ENCODE peak calls at places on chromosomes 11 and 22, in eight cellular contexts. T is CD8-positive, alpha-beta T cell; G is pancreas; N is brain microvascular endothelial cell; R is AG09309; K is AG04450; U is ovary; X is cardiac fibroblast. Y is an unnamed sample.

GRCh38 chr11:44609028-44609782 is 43.7 kb downstream of the CD82 start:
- DNase-seq in T (peak), G (no peak), N (no peak), R (no peak), K (no peak), U (no peak), X (no peak), Y (no peak)

GRCh38 chr11:28123151-28123571 is 15.0 kb downstream of the METTL15 start:
- DNase-seq in T (no peak), G (no peak), N (no peak), R (peak), K (no peak), U (no peak), X (peak), Y (no peak)

GRCh38 chr11:44625759-44626523 is 60.5 kb downstream of the CD82 start:
- DNase-seq in T (no peak), G (no peak), N (no peak), R (no peak), K (no peak), U (peak), X (no peak), Y (no peak)

GRCh38 chr22:30079952-30080533 is at the start of gene HORMAD2:
- DNase-seq in T (no peak), G (no peak), N (peak), R (no peak), K (no peak), U (no peak), X (peak), Y (no peak)

GRCh38 chr11:65599955-65600246 is 4.3 kb upstream of the KCNK7 start:
- DNase-seq in T (no peak), G (no peak), N (no peak), R (no peak), K (no peak), U (no peak), X (no peak), Y (no peak)

GRCh38 chr11:61273151-61274078 is 21.7 kb downstream of the VWCE start:
- DNase-seq in T (no peak), G (no peak), N (no peak), R (no peak), K (no peak), U (no peak), X (no peak), Y (no peak)

GRCh38 chr11:64856382-64857227 is 12.2 kb upstream of the CDC42BPG start:
- DNase-seq in T (no peak), G (no peak), N (peak), R (no peak), K (no peak), U (no peak), X (peak), Y (no peak)

GRCh38 chr22:28977481-28977971 is 84.1 kb downstream of the C22orf31 start:
- DNase-seq in T (no peak), G (no peak), N (peak), R (no peak), K (no peak), U (no peak), X (peak), Y (no peak)

GRCh38 chr22:49349181-49349835 is 478.4 kb downstream of the BRD1 start:
- DNase-seq in T (no peak), G (no peak), N (no peak), R (no peak), K (no peak), U (no peak), X (no peak), Y (no peak)

GRCh38 chr22:32567544-32567943 is 92.9 kb downstream of the FBXO7 start:
- DNase-seq in T (no peak), G (no peak), N (no peak), R (no peak), K (no peak), U (no peak), X (no peak), Y (no peak)

GRCh38 chr11:60900673-60901404 is 5.5 kb downstream of the PRPF19 start:
- DNase-seq in T (no peak), G (no peak), N (no peak), R (no peak), K (no peak), U (no peak), X (no peak), Y (no peak)

GRCh38 chr11:76415073-76415472 is 29.7 kb upstream of the EMSY start:
- DNase-seq in T (no peak), G (no peak), N (no peak), R (no peak), K (no peak), U (no peak), X (no peak), Y (no peak)

GRCh38 chr22:44424867-44425351 is 73.1 kb downstream of the RTL6 start:
- DNase-seq in T (no peak), G (no peak), N (no peak), R (no peak), K (no peak), U (no peak), X (no peak), Y (no peak)

GRCh38 chr11:112223125-112223524 is 3.1 kb upstream of the PTS start:
- DNase-seq in T (no peak), G (no peak), N (no peak), R (no peak), K (no peak), U (no peak), X (peak), Y (no peak)

GRCh38 chr22:43491737-43492136 is 79.9 kb downstream of the MPPED1 start:
- DNase-seq in T (no peak), G (no peak), N (no peak), R (no peak), K (no peak), U (no peak), X (no peak), Y (no peak)

GRCh38 chr22:20938272-20938671 is 21.1 kb downstream of the CRKL start:
- DNase-seq in T (no peak), G (no peak), N (no peak), R (no peak), K (no peak), U (no peak), X (no peak), Y (no peak)

GRCh38 chr22:44972363-44973083 is 37.3 kb downstream of the PHF21B start:
- DNase-seq in T (no peak), G (no peak), N (no peak), R (no peak), K (no peak), U (no peak), X (no peak), Y (no peak)

GRCh38 chr11:65651589-65652510 is 10.9 kb downstream of the RELA start:
- DNase-seq in T (no peak), G (peak), N (no peak), R (no peak), K (no peak), U (peak), X (peak), Y (no peak)

GRCh38 chr11:118233377-118233776 is 8.6 kb upstream of the JAML start:
- DNase-seq in T (no peak), G (no peak), N (no peak), R (no peak), K (no peak), U (no peak), X (no peak), Y (no peak)

GRCh38 chr11:93000511-93001476 is 31.3 kb downstream of the MTNR1B start:
- DNase-seq in T (no peak), G (no peak), N (peak), R (peak), K (peak), U (no peak), X (peak), Y (peak)

GRCh38 chr11:67375320-67376021 is 2.1 kb upstream of the CLCF1 start:
- DNase-seq in T (no peak), G (no peak), N (no peak), R (no peak), K (no peak), U (no peak), X (no peak), Y (no peak)

GRCh38 chr11:129163714-129164164 is 28.4 kb downstream of the ARHGAP32 start:
- DNase-seq in T (no peak), G (no peak), N (no peak), R (no peak), K (no peak), U (no peak), X (no peak), Y (no peak)

GRCh38 chr22:48902001-48902869 is 925.4 kb downstream of the BRD1 start:
- DNase-seq in T (no peak), G (no peak), N (no peak), R (no peak), K (no peak), U (no peak), X (no peak), Y (no peak)

GRCh38 chr11:97729546-97730272 is 1291.0 kb upstream of the CNTN5 start:
- DNase-seq in T (no peak), G (no peak), N (no peak), R (no peak), K (no peak), U (no peak), X (peak), Y (no peak)

GRCh38 chr11:118312328-118312727 is 7.8 kb downstream of the CD3E start:
- DNase-seq in T (no peak), G (no peak), N (no peak), R (no peak), K (no peak), U (no peak), X (no peak), Y (no peak)

GRCh38 chr22:17941501-17942406 is 82.6 kb downstream of the MICAL3 start:
- DNase-seq in T (no peak), G (no peak), N (no peak), R (no peak), K (no peak), U (no peak), X (no peak), Y (no peak)

GRCh38 chr11:65506770-65507485 is 8.1 kb downstream of the MALAT1 start:
- DNase-seq in T (no peak), G (no peak), N (peak), R (peak), K (peak), U (peak), X (peak), Y (peak)

GRCh38 chr11:5476184-5476819 is 12.2 kb upstream of the OR52D1 start:
- DNase-seq in T (peak), G (peak), N (peak), R (peak), K (peak), U (no peak), X (peak), Y (peak)

GRCh38 chr11:68455485-68455884 is 5.1 kb upstream of the PPP6R3 start:
- DNase-seq in T (no peak), G (no peak), N (no peak), R (no peak), K (no peak), U (no peak), X (no peak), Y (no peak)

GRCh38 chr11:6096417-6096816 is 11.1 kb upstream of the OR56B4 start:
- DNase-seq in T (no peak), G (no peak), N (no peak), R (no peak), K (no peak), U (no peak), X (peak), Y (no peak)

GRCh38 chr11:88174627-88175003 is 628 bp downstream of the RAB38 start:
- DNase-seq in T (no peak), G (peak), N (peak), R (peak), K (peak), U (peak), X (peak), Y (peak)

GRCh38 chr22:45448431-45448830 is 34.9 kb downstream of the RIBC2 start:
- DNase-seq in T (no peak), G (no peak), N (no peak), R (no peak), K (no peak), U (peak), X (no peak), Y (no peak)

GRCh38 chr22:41943661-41944209 is 3.2 kb downstream of the CENPM start:
- DNase-seq in T (no peak), G (no peak), N (peak), R (no peak), K (no peak), U (no peak), X (peak), Y (no peak)

DNA sequence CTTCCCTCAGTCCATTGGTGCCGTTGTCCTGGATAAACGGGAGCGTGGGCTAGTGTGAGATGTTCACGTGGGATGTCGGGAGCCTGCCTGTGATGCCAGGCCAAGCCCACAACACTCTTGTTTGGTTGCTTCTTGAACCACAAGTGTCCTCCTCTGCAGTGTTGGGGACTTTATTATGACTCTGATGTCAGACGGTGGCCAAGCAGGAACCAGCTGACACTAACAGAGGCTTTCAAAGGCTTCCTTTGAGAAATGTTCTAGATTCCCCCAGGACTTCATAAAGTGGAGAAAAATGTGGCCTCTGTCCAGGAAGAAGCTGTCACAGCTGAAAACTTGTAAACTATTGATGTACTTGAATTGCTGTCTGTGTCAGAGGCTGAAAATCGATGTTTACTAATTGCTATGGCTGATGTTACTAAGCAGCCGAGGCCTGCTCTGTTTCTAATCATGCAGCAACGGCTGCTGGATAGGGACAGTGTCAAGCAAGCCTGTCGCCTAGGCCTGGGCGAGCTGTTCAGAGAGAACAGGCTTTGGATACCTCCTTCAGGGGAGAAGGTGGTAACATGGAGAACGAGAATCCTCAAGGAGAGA is 131.7 kb downstream of the TBC1D22A start:
- DNase-seq in T (no peak), G (no peak), N (no peak), R (no peak), K (no peak), U (no peak), X (peak), Y (no peak)
- H3K4me3 ChIP-seq in T (no peak), G (no peak), N (no peak), R (no peak), K (no peak), U (no peak), X (no peak), Y (no peak)

GRCh38 chr22:37659897-37660708 is 1.6 kb downstream of the PDXP start:
- DNase-seq in T (no peak), G (no peak), N (no peak), R (no peak), K (no peak), U (peak), X (no peak), Y (no peak)

GRCh38 chr22:37658133-37659065 is at the start of gene PDXP:
- DNase-seq in T (peak), G (peak), N (peak), R (peak), K (peak), U (peak), X (peak), Y (peak)

GRCh38 chr22:37657590-37658132 is 862 bp upstream of the PDXP start:
- DNase-seq in T (no peak), G (no peak), N (no peak), R (no peak), K (no peak), U (peak), X (no peak), Y (no peak)

GRCh38 chr22:37660709-37661045 is 2.2 kb downstream of the PDXP start:
- DNase-seq in T (no peak), G (no peak), N (no peak), R (no peak), K (no peak), U (no peak), X (no peak), Y (no peak)

DNA sequence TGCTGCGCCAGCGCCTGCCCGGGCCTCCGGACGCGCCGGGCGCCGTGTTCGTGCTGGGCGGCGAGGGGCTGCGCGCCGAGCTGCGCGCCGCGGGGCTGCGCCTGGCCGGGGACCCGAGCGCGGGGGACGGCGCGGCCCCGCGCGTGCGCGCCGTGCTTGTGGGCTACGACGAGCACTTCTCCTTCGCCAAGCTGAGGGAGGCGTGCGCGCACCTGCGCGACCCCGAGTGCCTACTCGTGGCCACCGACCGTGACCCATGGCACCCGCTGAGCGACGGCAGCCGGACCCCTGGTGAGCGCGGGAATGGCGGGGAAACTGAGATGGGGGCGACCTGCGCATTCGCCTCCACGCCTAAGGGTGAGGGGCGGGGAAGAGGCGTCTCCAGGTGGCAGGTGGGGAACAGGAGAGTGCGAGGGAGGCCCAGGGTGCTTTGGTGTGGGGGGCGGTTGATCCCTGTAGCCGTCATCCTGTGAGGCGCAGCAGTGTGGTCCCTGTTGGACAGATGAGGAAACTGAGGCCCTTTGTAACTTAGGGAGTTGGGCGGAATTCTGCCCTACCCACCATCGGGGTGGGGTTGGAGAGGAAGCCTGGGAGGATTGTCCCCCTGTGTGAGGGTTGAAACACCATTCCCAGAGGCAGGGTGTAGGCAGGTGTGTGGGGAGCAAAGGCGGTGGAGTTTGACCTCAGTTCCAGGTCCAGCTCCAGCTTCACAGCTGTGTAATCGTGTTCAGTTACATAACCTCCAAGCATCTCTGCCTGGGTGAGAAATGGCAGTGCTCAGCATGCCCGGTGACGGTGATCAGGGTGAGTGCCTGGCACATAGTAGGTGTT is 758 bp downstream of the PDXP start:
- DNase-seq in T (no peak), G (peak), N (no peak), R (no peak), K (no peak), U (peak), X (peak), Y (no peak)
- H3K4me3 ChIP-seq in T (peak), G (peak), N (peak), R (peak), K (peak), U (peak), X (peak), Y (peak)

DNA sequence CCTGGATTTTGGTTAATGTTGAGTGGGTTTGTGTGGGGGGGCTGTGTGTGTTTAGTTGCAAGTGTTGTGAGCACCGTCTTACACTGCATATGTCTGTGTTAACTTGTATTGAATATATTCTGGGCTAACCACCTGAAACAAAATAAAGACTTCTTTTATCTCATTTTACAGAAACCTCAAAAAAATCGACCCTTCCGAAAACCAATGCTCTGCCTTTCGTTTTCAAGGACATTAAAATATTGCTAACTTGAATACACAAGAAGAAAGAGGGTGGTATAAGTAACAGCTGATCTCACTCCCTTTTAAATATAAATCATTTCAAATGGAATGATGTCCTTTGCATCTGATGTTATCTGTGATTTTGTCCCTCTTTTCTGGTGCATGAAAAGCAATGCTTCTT is 192.3 kb upstream of the BLID start:
- DNase-seq in T (no peak), G (no peak), N (no peak), R (no peak), K (no peak), U (no peak), X (no peak), Y (no peak)
- H3K4me3 ChIP-seq in T (no peak), G (no peak), N (no peak), R (no peak), K (no peak), U (no peak), X (no peak), Y (no peak)

GRCh38 chr22:38270091-38270972 is 2.5 kb downstream of the TMEM184B start:
- DNase-seq in T (no peak), G (no peak), N (no peak), R (no peak), K (no peak), U (no peak), X (peak), Y (no peak)

GRCh38 chr22:38271927-38272372 is 860 bp downstream of the TMEM184B start:
- DNase-seq in T (no peak), G (peak), N (no peak), R (no peak), K (no peak), U (no peak), X (no peak), Y (no peak)

GRCh38 chr22:38272373-38273134 is at the start of gene TMEM184B:
- DNase-seq in T (peak), G (peak), N (no peak), R (no peak), K (no peak), U (peak), X (peak), Y (no peak)

GRCh38 chr22:38269466-38269865 is 3.3 kb downstream of the TMEM184B start:
- DNase-seq in T (no peak), G (no peak), N (no peak), R (no peak), K (no peak), U (no peak), X (no peak), Y (no peak)

GRCh38 chr22:38271101-38271500 is 1.7 kb downstream of the TMEM184B start:
- DNase-seq in T (no peak), G (no peak), N (no peak), R (no peak), K (no peak), U (no peak), X (no peak), Y (no peak)
- H3K4me3 ChIP-seq in T (no peak), G (no peak), N (peak), R (peak), K (peak), U (no peak), X (no peak), Y (peak)

Y was measured in HFF-Myc.